ENCODE peak calls at places on chromosomes 6 and 20, in four cellular contexts. U is left lung; Z is activated T-cell treated with anti-CD3 and anti-CD28 coated beads for 48 hours; P is activated naive CD4-positive, alpha-beta T cell treated with anti-CD3 and anti-CD28 coated beads for 36 hours. Q is an unnamed sample.

GRCh38 chr20:57579898-57580447 is 19.1 kb downstream of the PCK1 start:
- DNase-seq in Z (no peak), U (no peak), P (no peak), Q (no peak)

GRCh38 chr6:119739776-119740175 is 390.2 kb upstream of the MAN1A1 start:
- DNase-seq in Z (no peak), U (no peak), P (no peak), Q (no peak)

GRCh38 chr20:3935956-3936340 is 46.8 kb downstream of the PANK2 start:
- DNase-seq in U (no peak), Z (no peak), P (no peak), Q (no peak)

GRCh38 chr6:98469146-98469545 is 365.2 kb upstream of the POU3F2 start:
- DNase-seq in Z (no peak), P (no peak), U (no peak), Q (no peak)

GRCh38 chr20:57840504-57841296 is 130.9 kb upstream of the PMEPA1 start:
- DNase-seq in Z (no peak), U (no peak), P (no peak), Q (no peak)

GRCh38 chr6:25173951-25174474 is 105.2 kb upstream of the CARMIL1 start:
- DNase-seq in P (no peak), U (no peak), Z (no peak), Q (peak)

GRCh38 chr20:41231850-41232249 is 85.7 kb downstream of the ZHX3 start:
- DNase-seq in Z (no peak), U (no peak), P (no peak), Q (no peak)

GRCh38 chr20:32841174-32841573 is 17.5 kb upstream of the EFCAB8 start:
- DNase-seq in P (no peak), Z (no peak), U (no peak), Q (no peak)

GRCh38 chr6:6741264-6741663 is 152.7 kb downstream of the LY86 start:
- DNase-seq in Z (no peak), U (no peak), P (no peak), Q (no peak)

GRCh38 chr6:5084192-5084786 is 852 bp upstream of the PPP1R3G start:
- DNase-seq in P (no peak), U (no peak), Z (no peak), Q (no peak)

GRCh38 chr6:17101422-17102257 is at the start of gene STMND1:
- DNase-seq in P (peak), U (peak), Z (peak), Q (no peak)

GRCh38 chr6:23055523-23055922 is 486.2 kb downstream of the HDGFL1 start:
- DNase-seq in P (no peak), U (no peak), Z (no peak), Q (no peak)

GRCh38 chr6:48765352-48765961 is 654.5 kb upstream of the PTCHD4 start:
- DNase-seq in Z (no peak), U (no peak), P (no peak), Q (peak)